ENCODE peak calls at places on chromosome 19, in four cellular contexts. I is iPS DF 6.9, Q is thoracic aorta, Z is mesenchymal stem cell. H is an unnamed sample. For H3K27me3 and H3K9me3, the result is how much of the 10 kb centered on the place peaks cover.

GRCh38 chr19:34241513-34242337 is 12.6 kb upstream of the GARRE1 start:
- DNase-seq in I (peak), Z (no peak), Q (no peak), H (no peak)

GRCh38 chr19:3366104-3366760 is at the start of gene NFIC:
- DNase-seq in I (no peak), Q (no peak), Z (peak), H (peak)

GRCh38 chr19:43425567-43426392 is 11.1 kb downstream of the TEX101 start:
- DNase-seq in Q (no peak), I (no peak), Z (no peak), H (no peak)

GRCh38 chr19:35398570-35398969 is 27.7 kb downstream of the GPR42 start:
- DNase-seq in Q (no peak), I (no peak), Z (no peak), H (no peak)

GRCh38 chr19:44722131-44723121 is 23.5 kb downstream of the CEACAM16 start:
- DNase-seq in Q (no peak), Z (no peak), I (no peak), H (no peak)

GRCh38 chr19:1648926-1649541 is 3.4 kb downstream of the TCF3 start:
- DNase-seq in Z (no peak), I (no peak), Q (no peak), H (no peak)

GRCh38 chr19:280541-281007 is 10.6 kb downstream of the PLPP2 start:
- DNase-seq in Z (no peak), Q (no peak), I (no peak), H (peak)

GRCh38 chr19:15432018-15432494 is 13.3 kb upstream of the AKAP8L start:
- DNase-seq in Z (no peak), Q (no peak), I (no peak), H (no peak)

GRCh38 chr19:41601771-41602170 is 25.1 kb downstream of the CEACAM4 start:
- DNase-seq in Z (no peak), I (no peak), Q (no peak), H (no peak)

GRCh38 chr19:31761281-31761913 is 412.2 kb upstream of the TSHZ3 start:
- DNase-seq in I (no peak), Q (no peak), Z (no peak), H (no peak)

GRCh38 chr19:38849746-38850230 is at the start of gene HNRNPL:
- DNase-seq in I (no peak), Q (no peak), Z (no peak), H (no peak)

GRCh38 chr19:38562096-38562495 is 55.7 kb downstream of the MAP4K1 start:
- DNase-seq in I (no peak), Q (no peak), Z (no peak), H (no peak)

GRCh38 chr19:12733369-12733896 is 1.1 kb downstream of the TRIR start:
- DNase-seq in Z (peak), Q (no peak), I (no peak), H (no peak)

GRCh38 chr19:41871573-41872383 is 5.3 kb upstream of the CD79A start:
- DNase-seq in Z (peak), Q (no peak), I (no peak), H (no peak)

GRCh38 chr19:1668339-1669123 is 16.1 kb upstream of the TCF3 start:
- DNase-seq in Z (peak), I (no peak), Q (no peak), H (no peak)

GRCh38 chr19:33879818-33880575 is 83.3 kb downstream of the KCTD15 start:
- DNase-seq in Q (no peak), Z (no peak), I (no peak), H (no peak)

GRCh38 chr19:16449330-16449961 is 22.3 kb downstream of the EPS15L1 start:
- DNase-seq in Q (no peak), Z (peak), I (no peak), H (no peak)

GRCh38 chr19:38316477-38317067 is 825 bp upstream of the YIF1B start:
- DNase-seq in I (no peak), Z (no peak), Q (no peak), H (no peak)

GRCh38 chr19:6041071-6041470 is 63.1 kb upstream of the RANBP3 start:
- DNase-seq in Z (no peak), I (no peak), Q (no peak), H (peak)

GRCh38 chr19:51066816-51067215 is 1.9 kb upstream of the KLK13 start:
- DNase-seq in I (no peak), Q (no peak), Z (no peak), H (no peak)

GRCh38 chr19:6677924-6678689 is 8.1 kb upstream of the TNFSF14 start:
- DNase-seq in Q (no peak), Z (no peak), I (no peak), H (no peak)

GRCh38 chr19:39539165-39539518 is 819 bp downstream of the EID2 start:
- DNase-seq in Q (no peak), Z (no peak), I (no peak), H (no peak)

GRCh38 chr19:27748551-27749152 is 1464.3 kb downstream of the UQCRFS1 start:
- DNase-seq in Q (no peak), Z (peak), I (no peak), H (no peak)

GRCh38 chr19:13633109-13633508 is 126.8 kb upstream of the CACNA1A start:
- DNase-seq in Q (no peak), Z (no peak), I (no peak), H (no peak)

GRCh38 chr19:55654323-55654832 is 457 bp upstream of the U2AF2 start:
- DNase-seq in Z (peak), Q (peak), I (peak), H (peak)

GRCh38 chr19:52992109-52993004 is 21.4 kb upstream of the ERVV-1 start:
- DNase-seq in I (no peak), Z (peak), Q (no peak), H (peak)

GRCh38 chr19:14476663-14477401 is 1.7 kb upstream of the PTGER1 start:
- DNase-seq in Z (peak), Q (no peak), I (no peak), H (peak)

GRCh38 chr19:34686455-34686854 is 9.0 kb downstream of the ZNF302 start:
- DNase-seq in Q (no peak), I (no peak), Z (no peak), H (no peak)

GRCh38 chr19:35615036-35615435 is 2.5 kb downstream of the HAUS5 start:
- DNase-seq in Z (no peak), Q (no peak), I (no peak), H (no peak)

GRCh38 chr19:47157455-47158321 is 27.1 kb downstream of the SAE1 start:
- DNase-seq in I (peak), Q (peak), Z (peak), H (peak)

GRCh38 chr19:47156861-47157454 is 26.3 kb downstream of the SAE1 start:
- DNase-seq in Z (peak), I (no peak), Q (no peak), H (no peak)

GRCh38 chr19:47155141-47155540 is 24.5 kb downstream of the SAE1 start:
- DNase-seq in Z (no peak), Q (no peak), I (no peak), H (no peak)

GRCh38 chr19:47158879-47159509 is 28.4 kb downstream of the SAE1 start:
- DNase-seq in Q (no peak), Z (no peak), I (no peak), H (no peak)

DNA sequence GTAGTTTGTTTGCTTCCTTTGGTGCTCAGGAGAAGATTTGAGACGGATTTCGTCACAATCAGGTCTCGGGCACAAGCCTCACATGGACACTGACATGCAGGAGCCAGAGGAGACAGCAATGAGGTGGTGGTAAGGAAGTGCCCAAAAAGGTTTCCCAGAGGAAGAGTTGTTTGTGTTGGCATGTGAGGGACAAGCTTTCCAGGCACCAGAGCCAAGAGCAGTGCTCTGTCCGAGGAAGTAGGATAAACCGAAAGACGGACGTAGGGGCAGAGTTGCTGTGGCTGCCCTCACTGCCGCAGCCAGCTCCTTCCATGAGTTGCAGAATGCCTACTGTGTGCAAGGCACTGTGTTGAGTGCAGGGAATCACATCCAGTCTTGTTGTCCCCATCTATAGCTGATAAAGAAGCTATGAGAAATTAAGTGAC is 27.7 kb downstream of the SAE1 start:
- DNase-seq in Q (no peak), Z (no peak), I (no peak), H (no peak)
- H3K27me3 ChIP-seq in Q (under half), Z (under half), I (under half), H (under half)

DNA sequence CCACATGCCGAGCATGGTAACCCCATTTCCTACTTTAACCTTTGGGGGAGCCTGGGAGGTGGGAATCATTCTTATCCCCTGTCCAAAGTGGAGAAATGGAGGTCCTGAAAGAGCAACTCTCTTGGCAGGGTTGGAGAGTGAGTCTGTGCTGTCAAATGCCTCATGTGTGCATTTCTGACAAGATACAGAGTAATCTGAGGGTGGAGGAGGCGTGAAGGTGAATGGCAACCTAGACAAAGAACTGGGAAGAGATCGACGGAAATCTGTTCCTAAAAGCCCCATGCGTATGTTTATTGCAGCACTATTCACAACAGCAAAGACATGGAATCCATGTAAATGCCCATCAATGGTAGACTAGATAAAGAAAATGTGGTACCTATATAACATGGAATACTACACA is 63.8 kb upstream of the USP29 start:
- DNase-seq in I (no peak), Z (no peak), Q (no peak), H (no peak)
- H3K9me3 ChIP-seq in I (under half), Z (under half), Q (under half), H (under half)

DNA sequence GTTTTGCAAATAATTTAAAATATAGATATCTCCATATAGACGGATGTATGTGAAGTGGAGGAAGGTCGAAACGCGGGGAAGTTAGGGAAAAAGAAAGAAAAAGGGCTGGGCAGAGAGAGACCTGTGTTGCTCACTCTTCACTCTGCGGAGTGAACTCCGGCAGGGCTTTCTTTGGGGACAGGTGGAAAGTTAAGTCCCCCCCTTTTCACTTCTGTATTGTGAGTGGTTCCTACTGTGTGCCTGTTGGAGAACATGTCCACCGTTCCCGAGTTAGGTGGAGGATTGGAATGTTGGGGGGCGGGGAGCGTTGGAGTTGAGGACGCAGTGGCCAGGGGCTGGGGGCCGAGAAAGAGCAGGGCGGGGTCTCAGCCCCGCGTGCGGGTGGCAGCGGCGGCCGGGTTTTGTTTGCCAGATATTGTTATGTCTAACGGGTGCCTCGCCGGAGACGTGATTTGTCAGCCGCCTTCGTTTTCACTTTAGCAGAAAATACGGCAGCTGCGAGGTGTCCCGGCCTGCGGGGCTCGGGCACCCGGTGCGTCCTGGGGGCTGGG is 145.0 kb upstream of the ZNF536 start:
- DNase-seq in I (no peak), Q (no peak), Z (no peak), H (no peak)
- H3K27me3 ChIP-seq in I (half or more), Q (under half), Z (half or more), H (half or more)

GRCh38 chr19:48962849-48963165 is 2.3 kb upstream of the FTL start:
- DNase-seq in I (no peak), Q (no peak), Z (no peak), H (no peak)
- H3K9me3 ChIP-seq in I (under half), Q (under half), Z (under half), H (under half)

GRCh38 chr19:17602217-17602616 is 46.8 kb downstream of the COLGALT1 start:
- DNase-seq in I (no peak), Z (no peak), Q (no peak), H (no peak)
- H3K27me3 ChIP-seq in I (under half), Z (under half), Q (under half), H (under half)

GRCh38 chr19:58398087-58398486 is 2.6 kb downstream of the RNF225 start:
- DNase-seq in Q (no peak), I (no peak), Z (no peak), H (no peak)
- H3K9me3 ChIP-seq in Q (under half), I (under half), Z (under half), H (under half)